ENCODE peak calls at places on chromosomes 3 and 15, in seven cellular contexts. V, F, U, J, Y, I and K are unnamed samples. For H3K4me1, the result is how much of the 10 kb centered on the place peaks cover.

GRCh38 chr3:22284559-22284958 is 533.5 kb upstream of the ZNF385D start:
- DNase-seq in V (no peak), F (peak), U (no peak), J (no peak), Y (no peak), I (peak), K (no peak)

GRCh38 chr15:42270551-42270950 is 2.5 kb upstream of the GANC start:
- DNase-seq in V (no peak), F (no peak), U (no peak), J (no peak), Y (no peak), I (no peak), K (no peak)

GRCh38 chr3:99817047-99817436 is 620 bp upstream of the CMSS1 start:
- DNase-seq in V (no peak), F (no peak), U (no peak), J (no peak), Y (no peak), I (no peak), K (no peak)

GRCh38 chr3:635393-635792 is 438.8 kb downstream of the CHL1 start:
- DNase-seq in V (no peak), F (no peak), U (no peak), J (no peak), Y (no peak), I (no peak), K (no peak)

GRCh38 chr3:148873928-148874326 is 8.8 kb downstream of the CPA3 start:
- DNase-seq in V (no peak), F (no peak), U (no peak), J (no peak), Y (no peak), I (peak), K (no peak)

GRCh38 chr15:86677316-86677715 is 597.6 kb downstream of the AGBL1 start:
- DNase-seq in V (no peak), F (no peak), U (no peak), J (no peak), Y (no peak), I (no peak), K (no peak)

GRCh38 chr3:188683032-188683491 is 488.7 kb upstream of the TPRG1 start:
- DNase-seq in V (no peak), F (peak), U (peak), J (no peak), Y (no peak), I (peak), K (no peak)

GRCh38 chr3:184238246-184238818 is 8.9 kb downstream of the VWA5B2 start:
- DNase-seq in V (no peak), F (no peak), U (no peak), J (no peak), Y (no peak), I (no peak), K (no peak)

GRCh38 chr15:64581408-64581761 is 121.0 kb downstream of the ZNF609 start:
- DNase-seq in V (no peak), F (no peak), U (no peak), J (no peak), Y (no peak), I (no peak), K (no peak)

GRCh38 chr3:112017081-112017480 is 17.5 kb upstream of the TMPRSS7 start:
- DNase-seq in V (no peak), F (no peak), U (no peak), J (no peak), Y (no peak), I (no peak), K (no peak)

GRCh38 chr3:19029837-19030835 is 118.2 kb upstream of the KCNH8 start:
- DNase-seq in V (no peak), F (no peak), U (no peak), J (no peak), Y (no peak), I (no peak), K (peak)

GRCh38 chr15:92574161-92574560 is 81.4 kb downstream of the FAM174B start:
- DNase-seq in V (no peak), F (no peak), U (no peak), J (no peak), Y (no peak), I (no peak), K (no peak)

GRCh38 chr3:146504546-146505197 is 35.3 kb upstream of the PLSCR2 start:
- DNase-seq in V (no peak), F (no peak), U (no peak), J (peak), Y (no peak), I (no peak), K (no peak)

GRCh38 chr3:141452045-141452444 is 34.8 kb upstream of the RASA2 start:
- DNase-seq in V (no peak), F (peak), U (no peak), J (no peak), Y (no peak), I (peak), K (peak)

GRCh38 chr3:128053614-128054013 is 1.4 kb downstream of the SEC61A1 start:
- DNase-seq in V (no peak), F (no peak), U (no peak), J (no peak), Y (no peak), I (no peak), K (no peak)

GRCh38 chr3:65128346-65128745 is 440.5 kb upstream of the ADAMTS9 start:
- DNase-seq in V (no peak), F (no peak), U (no peak), J (no peak), Y (no peak), I (no peak), K (no peak)

GRCh38 chr3:155335955-155336354 is 42.5 kb upstream of the STRIT1 start:
- DNase-seq in V (no peak), F (no peak), U (no peak), J (no peak), Y (no peak), I (no peak), K (no peak)

GRCh38 chr3:61568127-61568526 is 6.8 kb downstream of the PTPRG start:
- DNase-seq in V (no peak), F (no peak), U (no peak), J (no peak), Y (no peak), I (no peak), K (no peak)
- H3K4me3 ChIP-seq in V (no peak), F (no peak), U (no peak), J (no peak), Y (no peak), I (no peak), K (no peak)

DNA sequence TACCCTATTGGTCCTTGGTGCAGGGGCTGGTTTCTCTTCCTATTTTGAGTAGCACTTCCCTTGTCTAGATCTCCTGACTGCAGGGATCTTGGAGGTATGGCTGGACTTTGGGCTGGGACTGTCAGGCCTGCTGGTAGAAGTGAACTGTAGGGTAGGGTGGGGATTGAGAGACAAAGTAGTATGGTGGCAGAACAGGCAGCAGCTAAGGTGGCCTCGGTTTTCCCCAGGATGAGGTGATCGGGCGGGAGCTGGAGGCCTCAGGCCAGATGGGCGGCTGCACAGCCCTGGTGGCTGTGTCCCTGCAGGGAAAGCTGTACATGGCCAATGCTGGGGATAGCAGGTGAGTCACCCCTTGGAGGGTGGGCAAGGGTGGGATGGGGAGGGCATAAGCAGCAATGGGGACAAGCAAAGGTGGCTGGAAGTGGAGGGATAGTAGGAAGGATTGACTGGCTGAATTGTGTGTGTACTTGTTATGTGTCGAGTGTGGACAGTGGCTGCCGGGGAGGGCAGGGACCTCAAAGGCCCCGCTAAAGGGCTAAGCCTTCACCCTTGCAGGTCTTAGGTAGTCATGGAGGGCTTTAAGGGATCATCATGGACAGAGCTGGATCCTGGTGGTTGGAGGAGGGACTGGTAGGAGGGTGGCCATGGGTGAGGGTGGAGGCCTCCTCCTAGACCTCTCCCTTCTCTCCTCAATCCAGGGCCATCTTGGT is 2.1 kb downstream of the PPM1M start:
- DNase-seq in V (peak), F (no peak), U (no peak), J (no peak), Y (no peak), I (no peak), K (no peak)
- H3K4me1 ChIP-seq in V (under half), F (under half), U (under half), J (under half), Y (under half), I (under half), K (under half)

DNA sequence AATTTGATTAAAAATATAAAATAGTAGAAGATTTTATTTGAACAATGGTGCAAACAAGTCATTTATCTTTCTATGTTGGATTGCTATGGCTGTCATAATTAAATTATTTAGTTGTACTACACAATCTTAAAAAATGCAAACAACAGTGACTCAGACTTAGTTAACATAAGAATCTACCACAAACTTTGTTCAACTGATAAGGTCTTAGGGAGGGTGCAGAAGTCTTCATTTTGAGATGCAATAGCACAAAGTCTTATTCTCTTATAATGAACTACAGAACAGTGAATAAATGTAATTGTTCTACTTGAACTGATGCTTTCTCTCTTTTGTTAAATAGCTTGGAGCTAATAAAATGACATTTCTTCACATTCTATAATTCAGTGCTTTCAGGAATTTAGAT is 482.8 kb upstream of the NAALADL2 start:
- DNase-seq in V (no peak), F (peak), U (no peak), J (no peak), Y (no peak), I (peak), K (no peak)
- H3K4me3 ChIP-seq in V (no peak), F (no peak), U (no peak), J (no peak), Y (no peak), I (no peak), K (no peak)

GRCh38 chr15:36884404-36885335 is 215.7 kb downstream of the MEIS2 start:
- DNase-seq in V (no peak), F (no peak), U (no peak), J (no peak), Y (no peak), I (no peak), K (no peak)
- H3K4me1 ChIP-seq in V (under half), F (half or more), U (under half), J (under half), Y (under half), I (under half), K (under half)